ENCODE peak calls at places on chromosomes 13 and 19, in ten cellular contexts. Y is HEK293T; W is stimulated activated naive CD4-positive, alpha-beta T cell; O is D341Med; U is fibroblast of lung; R is AG10803; A is transverse colon; H is H9; L is AG08396; S is dorsolateral prefrontal cortex. B is an unnamed sample.

GRCh38 chr19:5200844-5201243 is 139.8 kb downstream of the PTPRS start:
- DNase-seq in H (no peak), S (no peak), A (no peak), Y (no peak), L (no peak), R (peak; percentile 14), O (no peak), U (no peak), W (no peak), B (no peak)

GRCh38 chr19:14782978-14783545 is 4.7 kb upstream of the ADGRE2 start:
- DNase-seq in U (no peak), R (no peak), O (no peak), S (no peak), W (no peak), L (no peak), H (peak; percentile 14), A (no peak), Y (no peak), B (peak; percentile 51)

GRCh38 chr13:64087624-64088023 is 2672.0 kb upstream of the PCDH20 start:
- DNase-seq in R (no peak), S (no peak), Y (no peak), U (no peak), O (no peak), L (no peak), W (no peak), H (no peak), A (no peak), B (no peak)

GRCh38 chr19:35846038-35846668 is 6.2 kb downstream of the NPHS1 start:
- DNase-seq in R (no peak), Y (no peak), S (no peak), A (no peak), H (peak; percentile 71), W (no peak), L (no peak), O (peak; percentile 52), U (no peak), B (no peak)

GRCh38 chr13:75072368-75072767 is 409.6 kb downstream of the TBC1D4 start:
- DNase-seq in H (no peak), S (no peak), L (no peak), Y (no peak), A (no peak), O (no peak), W (no peak), R (no peak), U (no peak), B (no peak)

GRCh38 chr19:5026706-5027273 is 57.9 kb downstream of the KDM4B start:
- DNase-seq in W (no peak), Y (no peak), S (no peak), R (no peak), L (no peak), O (no peak), H (no peak), A (no peak), U (peak; percentile 28), B (no peak)

GRCh38 chr19:47190167-47190727 is 40.8 kb downstream of the BBC3 start:
- DNase-seq in W (peak; percentile 55), S (peak; percentile 56), U (peak; percentile 85), R (peak; percentile 82), O (no peak), L (peak; percentile 67), H (no peak), A (peak; percentile 79), Y (no peak), B (no peak)

GRCh38 chr19:5047251-5047935 is 78.5 kb downstream of the KDM4B start:
- DNase-seq in W (no peak), R (no peak), O (no peak), A (no peak), Y (no peak), L (no peak), H (no peak), S (no peak), U (no peak), B (no peak)

GRCh38 chr13:40377783-40378182 is 288.7 kb downstream of the FOXO1 start:
- DNase-seq in R (peak; percentile 22), A (no peak), Y (no peak), W (no peak), S (no peak), O (no peak), U (peak; percentile 48), H (no peak), L (peak; percentile 65), B (no peak)

GRCh38 chr13:41645313-41645712 is 188.0 kb downstream of the RGCC start:
- DNase-seq in U (peak; percentile 93), A (no peak), S (no peak), Y (no peak), H (no peak), O (no peak), R (peak; percentile 97), W (no peak), L (peak; percentile 68), B (no peak)

GRCh38 chr19:989381-990081 is 5.4 kb downstream of the WDR18 start:
- DNase-seq in L (no peak), H (no peak), Y (no peak), A (no peak), R (no peak), W (no peak), U (no peak), S (no peak), O (no peak), B (no peak)

GRCh38 chr19:14370169-14370998 is 10.9 kb upstream of the ADGRE5 start:
- DNase-seq in Y (no peak), S (no peak), A (no peak), O (no peak), W (peak; percentile 72), H (no peak), R (no peak), U (no peak), L (no peak), B (no peak)

GRCh38 chr13:91323349-91323748 is 24.1 kb upstream of the MIR17HG start:
- DNase-seq in L (no peak), O (no peak), W (peak; percentile 9), R (no peak), Y (no peak), U (no peak), H (no peak), S (no peak), A (no peak), B (no peak)